ENCODE peak calls at places on chromosome X, in eight cellular contexts. J is activated CD4-positive, CD25-positive, alpha-beta regulatory T cell; K is naive thymus-derived CD8-positive, alpha-beta T cell; D is lower leg skin; O is stimulated activated CD4-positive, alpha-beta T cell treated with anti-CD3 and anti-CD28 coated beads, Interleukin-2, amount 100 ng/mL, for 24 hours; Q is IMR-90; X is lower lobe of right lung; Z is RWPE2. V is an unnamed sample.

GRCh38 chrX:108347800-108348199 is 90.4 kb downstream of the COL4A6 start:
- DNase-seq in J (no peak), X (no peak), Q (no peak), K (no peak), D (no peak), O (no peak), Z (no peak), V (no peak)

GRCh38 chrX:16903274-16904019 is 33.3 kb upstream of the RBBP7 start:
- DNase-seq in K (no peak), Z (no peak), O (no peak), J (no peak), X (no peak), Q (no peak), D (no peak), V (no peak)

GRCh38 chrX:42732506-42732905 is 45.5 kb downstream of the PPP1R2C start:
- DNase-seq in Z (no peak), X (no peak), O (no peak), K (no peak), J (no peak), D (no peak), Q (no peak), V (no peak)

GRCh38 chrX:24494544-24495113 is 29.5 kb downstream of the PDK3 start:
- DNase-seq in Z (no peak), K (no peak), X (no peak), D (peak), Q (peak), J (no peak), O (no peak), V (no peak)

GRCh38 chrX:153593811-153594500 is 5.0 kb downstream of the CCNQ start:
- DNase-seq in D (no peak), O (no peak), X (peak), Q (no peak), Z (no peak), K (no peak), J (no peak), V (no peak)

GRCh38 chrX:24282381-24283121 is 31.3 kb downstream of the SUPT20HL2 start:
- DNase-seq in O (no peak), D (no peak), K (no peak), Z (no peak), J (no peak), Q (peak), X (no peak), V (no peak)

GRCh38 chrX:1118572-1119199 is 93.8 kb downstream of the CRLF2 start:
- DNase-seq in D (no peak), Z (no peak), O (no peak), K (no peak), J (no peak), X (no peak), Q (no peak), V (no peak)

GRCh38 chrX:40166582-40166981 is 68.8 kb upstream of the BCOR start:
- DNase-seq in J (no peak), O (no peak), K (no peak), Q (peak), D (no peak), X (no peak), Z (no peak), V (no peak)

GRCh38 chrX:84715315-84715714 is 213.1 kb upstream of the HDX start:
- DNase-seq in Q (no peak), X (no peak), Z (no peak), O (no peak), K (no peak), J (no peak), D (no peak), V (no peak)

GRCh38 chrX:39309018-39309620 is 507.9 kb downstream of the MID1IP1 start:
- DNase-seq in J (peak), X (no peak), D (no peak), O (peak), Q (no peak), Z (no peak), K (peak), V (no peak)

GRCh38 chrX:22559506-22559905 is 286.8 kb downstream of the CBLL2 start:
- DNase-seq in K (no peak), X (no peak), D (no peak), O (no peak), Q (peak), Z (no peak), J (no peak), V (no peak)

GRCh38 chrX:31070057-31070468 is 1.8 kb downstream of the FTHL17 start:
- DNase-seq in J (no peak), K (no peak), D (no peak), X (no peak), Z (no peak), Q (no peak), O (no peak), V (no peak)

GRCh38 chrX:47723083-47723482 is 64.1 kb upstream of the UXT start:
- DNase-seq in J (no peak), D (no peak), X (no peak), Q (no peak), O (no peak), K (no peak), Z (no peak), V (no peak)

GRCh38 chrX:45824471-45824870 is 623.8 kb upstream of the DIPK2B start:
- DNase-seq in J (peak), X (no peak), Z (peak), K (no peak), Q (peak), D (peak), O (peak), V (peak)

GRCh38 chrX:39726810-39727209 is 370.9 kb downstream of the BCOR start:
- DNase-seq in X (no peak), Q (peak), D (no peak), J (no peak), O (no peak), K (no peak), Z (no peak), V (no peak)

GRCh38 chrX:18390941-18391538 is 34.4 kb upstream of the CDKL5 start:
- DNase-seq in O (peak), K (peak), Q (peak), X (peak), J (peak), D (peak), Z (no peak), V (peak)

GRCh38 chrX:132956421-132957210 is 1.8 kb downstream of the HS6ST2 start:
- DNase-seq in O (no peak), X (no peak), K (no peak), D (no peak), J (no peak), Q (no peak), Z (no peak), V (no peak)

GRCh38 chrX:53287493-53288138 is 6.2 kb upstream of the IQSEC2 start:
- DNase-seq in J (no peak), X (peak), Q (peak), K (peak), O (peak), D (peak), Z (no peak), V (peak)

GRCh38 chrX:107470971-107471370 is 21.5 kb downstream of the FRMPD3 start:
- DNase-seq in K (no peak), O (no peak), Z (no peak), X (no peak), D (no peak), Q (no peak), J (no peak), V (no peak)

GRCh38 chrX:8845060-8845459 is 43.9 kb upstream of the FAM9A start:
- DNase-seq in Q (peak), O (no peak), Z (no peak), J (no peak), D (no peak), X (no peak), K (no peak), V (no peak)

GRCh38 chrX:6095469-6095868 is 133.2 kb downstream of the NLGN4X start:
- DNase-seq in Z (no peak), Q (no peak), O (no peak), X (no peak), K (no peak), D (no peak), J (no peak), V (no peak)